ENCODE peak calls at places on chromosomes 13 and 19, in nine cellular contexts. One of them, this sample, is unnamed.

GRCh38 chr19:1237754-1238372 is at the start of gene CBARP:
- DNase-seq in pancreas: no peak
- DNase-seq in lung: no peak
- DNase-seq in AG10803: no peak
- DNase-seq in cardiac fibroblast: no peak
- DNase-seq in BJ: no peak
- DNase-seq in breast epithelium: no peak
- DNase-seq in fibroblast of lung: no peak
- DNase-seq in ovary: peak
- DNase-seq in this sample: no peak

GRCh38 chr19:5032101-5032967 is 63.4 kb downstream of the KDM4B start:
- DNase-seq in ovary: no peak
- DNase-seq in cardiac fibroblast: peak
- DNase-seq in lung: no peak
- DNase-seq in AG10803: no peak
- DNase-seq in fibroblast of lung: no peak
- DNase-seq in pancreas: no peak
- DNase-seq in breast epithelium: no peak
- DNase-seq in BJ: no peak
- DNase-seq in this sample: no peak

GRCh38 chr19:43798546-43799409 is 3.5 kb downstream of the LYPD5 start:
- DNase-seq in lung: peak
- DNase-seq in breast epithelium: peak
- DNase-seq in cardiac fibroblast: no peak
- DNase-seq in ovary: no peak
- DNase-seq in AG10803: no peak
- DNase-seq in fibroblast of lung: peak
- DNase-seq in pancreas: peak
- DNase-seq in BJ: no peak
- DNase-seq in this sample: no peak

GRCh38 chr19:53545271-53546065 is 7.5 kb downstream of the ZNF331 start:
- DNase-seq in breast epithelium: no peak
- DNase-seq in fibroblast of lung: peak
- DNase-seq in ovary: no peak
- DNase-seq in cardiac fibroblast: peak
- DNase-seq in AG10803: peak
- DNase-seq in BJ: peak
- DNase-seq in pancreas: no peak
- DNase-seq in lung: peak
- DNase-seq in this sample: peak

GRCh38 chr13:108220042-108220441 is 1.9 kb downstream of the ABHD13 start:
- DNase-seq in ovary: no peak
- DNase-seq in lung: peak
- DNase-seq in AG10803: no peak
- DNase-seq in pancreas: peak
- DNase-seq in cardiac fibroblast: no peak
- DNase-seq in breast epithelium: no peak
- DNase-seq in BJ: no peak
- DNase-seq in fibroblast of lung: no peak
- DNase-seq in this sample: no peak

GRCh38 chr19:50509366-50509765 is 1.6 kb downstream of the JOSD2 start:
- DNase-seq in fibroblast of lung: no peak
- DNase-seq in ovary: no peak
- DNase-seq in cardiac fibroblast: no peak
- DNase-seq in pancreas: no peak
- DNase-seq in lung: no peak
- DNase-seq in breast epithelium: no peak
- DNase-seq in AG10803: no peak
- DNase-seq in BJ: no peak
- DNase-seq in this sample: no peak

GRCh38 chr13:23292596-23292995 is 111.8 kb downstream of the SGCG start:
- DNase-seq in ovary: no peak
- DNase-seq in lung: no peak
- DNase-seq in BJ: no peak
- DNase-seq in pancreas: no peak
- DNase-seq in fibroblast of lung: peak
- DNase-seq in AG10803: no peak
- DNase-seq in cardiac fibroblast: peak
- DNase-seq in breast epithelium: no peak
- DNase-seq in this sample: no peak

GRCh38 chr13:35092751-35093150 is 150.7 kb downstream of the NBEA start:
- DNase-seq in fibroblast of lung: no peak
- DNase-seq in breast epithelium: no peak
- DNase-seq in lung: no peak
- DNase-seq in BJ: no peak
- DNase-seq in AG10803: no peak
- DNase-seq in cardiac fibroblast: no peak
- DNase-seq in pancreas: no peak
- DNase-seq in ovary: no peak
- DNase-seq in this sample: no peak

GRCh38 chr13:109274188-109274821 is 512.1 kb downstream of the IRS2 start:
- DNase-seq in breast epithelium: no peak
- DNase-seq in ovary: no peak
- DNase-seq in cardiac fibroblast: peak
- DNase-seq in AG10803: peak
- DNase-seq in lung: no peak
- DNase-seq in fibroblast of lung: peak
- DNase-seq in pancreas: no peak
- DNase-seq in BJ: no peak
- DNase-seq in this sample: peak

GRCh38 chr19:15595069-15595468 is 19.9 kb upstream of the CYP4F8 start:
- DNase-seq in breast epithelium: no peak
- DNase-seq in ovary: no peak
- DNase-seq in cardiac fibroblast: peak
- DNase-seq in BJ: no peak
- DNase-seq in fibroblast of lung: no peak
- DNase-seq in AG10803: no peak
- DNase-seq in pancreas: no peak
- DNase-seq in lung: no peak
- DNase-seq in this sample: no peak

GRCh38 chr13:94073006-94073744 is 406.3 kb downstream of the DCT start:
- DNase-seq in lung: no peak
- DNase-seq in AG10803: peak
- DNase-seq in ovary: no peak
- DNase-seq in fibroblast of lung: peak
- DNase-seq in pancreas: no peak
- DNase-seq in breast epithelium: no peak
- DNase-seq in BJ: peak
- DNase-seq in cardiac fibroblast: peak
- DNase-seq in this sample: peak
- TF ChIP-seq CTCF in lung: no peak
- TF ChIP-seq CTCF in AG10803: no peak
- TF ChIP-seq CTCF in ovary: no peak
- TF ChIP-seq CTCF in fibroblast of lung: no peak
- TF ChIP-seq CTCF in pancreas: no peak
- TF ChIP-seq CTCF in breast epithelium: no peak
- TF ChIP-seq CTCF in BJ: no peak
- TF ChIP-seq CTCF in cardiac fibroblast: no peak
- TF ChIP-seq CTCF in this sample: no peak

GRCh38 chr19:47362321-47362720 is 13.2 kb downstream of the DHX34 start:
- DNase-seq in BJ: no peak
- DNase-seq in AG10803: no peak
- DNase-seq in fibroblast of lung: no peak
- DNase-seq in lung: no peak
- DNase-seq in ovary: no peak
- DNase-seq in breast epithelium: no peak
- DNase-seq in pancreas: no peak
- DNase-seq in cardiac fibroblast: no peak
- DNase-seq in this sample: no peak

GRCh38 chr19:47356900-47357299 is 7.8 kb downstream of the DHX34 start:
- DNase-seq in pancreas: no peak
- DNase-seq in cardiac fibroblast: no peak
- DNase-seq in lung: no peak
- DNase-seq in AG10803: no peak
- DNase-seq in ovary: no peak
- DNase-seq in fibroblast of lung: no peak
- DNase-seq in BJ: no peak
- DNase-seq in breast epithelium: no peak
- DNase-seq in this sample: no peak

GRCh38 chr19:47353307-47353712 is 4.2 kb downstream of the DHX34 start:
- DNase-seq in ovary: no peak
- DNase-seq in fibroblast of lung: no peak
- DNase-seq in BJ: no peak
- DNase-seq in cardiac fibroblast: no peak
- DNase-seq in breast epithelium: no peak
- DNase-seq in lung: no peak
- DNase-seq in pancreas: peak
- DNase-seq in AG10803: no peak
- DNase-seq in this sample: no peak

GRCh38 chr19:47363758-47364529 is 14.8 kb downstream of the DHX34 start:
- DNase-seq in AG10803: peak
- DNase-seq in lung: no peak
- DNase-seq in breast epithelium: no peak
- DNase-seq in cardiac fibroblast: peak
- DNase-seq in BJ: no peak
- DNase-seq in ovary: no peak
- DNase-seq in pancreas: no peak
- DNase-seq in fibroblast of lung: peak
- DNase-seq in this sample: peak

GRCh38 chr19:47357788-47358680 is 8.9 kb downstream of the DHX34 start:
- DNase-seq in BJ: no peak
- DNase-seq in fibroblast of lung: no peak
- DNase-seq in cardiac fibroblast: no peak
- DNase-seq in AG10803: no peak
- DNase-seq in pancreas: no peak
- DNase-seq in breast epithelium: no peak
- DNase-seq in ovary: no peak
- DNase-seq in lung: no peak
- DNase-seq in this sample: no peak
- TF ChIP-seq CTCF in BJ: peak
- TF ChIP-seq CTCF in fibroblast of lung: no peak
- TF ChIP-seq CTCF in cardiac fibroblast: peak
- TF ChIP-seq CTCF in AG10803: peak
- TF ChIP-seq CTCF in pancreas: no peak
- TF ChIP-seq CTCF in breast epithelium: no peak
- TF ChIP-seq CTCF in ovary: no peak
- TF ChIP-seq CTCF in lung: no peak
- TF ChIP-seq CTCF in this sample: peak

DNA sequence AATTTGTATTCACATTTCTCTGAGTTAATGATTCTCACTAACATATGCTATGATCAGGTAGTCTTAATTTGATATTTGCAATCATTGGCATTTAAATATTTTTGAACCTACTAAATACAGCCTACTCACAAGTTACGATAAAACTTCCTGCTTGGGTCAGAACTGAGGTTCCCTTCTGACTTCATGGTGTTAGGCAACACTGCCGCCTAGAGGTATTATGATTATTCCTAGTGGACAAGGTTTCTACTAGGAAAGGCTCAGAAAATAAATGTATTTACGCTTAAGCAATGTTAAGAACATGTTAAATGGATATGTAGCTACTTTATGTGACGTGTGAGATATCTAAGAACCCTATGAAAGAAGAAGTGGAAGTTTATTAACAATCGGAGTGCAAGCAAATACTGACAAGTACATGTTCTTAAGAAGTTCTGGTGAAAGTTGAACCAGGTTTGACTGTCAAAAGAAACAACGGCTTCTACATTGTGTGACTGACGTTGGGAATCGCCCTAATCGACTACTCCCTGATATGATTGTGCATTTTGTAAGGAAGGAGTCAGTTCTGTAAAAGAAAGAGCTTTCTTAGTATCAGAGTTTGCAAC is 1395.8 kb downstream of the SLITRK5 start:
- DNase-seq in breast epithelium: no peak
- DNase-seq in pancreas: no peak
- DNase-seq in BJ: no peak
- DNase-seq in AG10803: peak
- DNase-seq in cardiac fibroblast: peak
- DNase-seq in lung: peak
- DNase-seq in ovary: no peak
- DNase-seq in fibroblast of lung: peak
- DNase-seq in this sample: peak
- TF ChIP-seq CTCF in breast epithelium: peak
- TF ChIP-seq CTCF in pancreas: peak
- TF ChIP-seq CTCF in BJ: no peak
- TF ChIP-seq CTCF in AG10803: peak
- TF ChIP-seq CTCF in cardiac fibroblast: peak
- TF ChIP-seq CTCF in lung: peak
- TF ChIP-seq CTCF in ovary: no peak
- TF ChIP-seq CTCF in fibroblast of lung: no peak
- TF ChIP-seq CTCF in this sample: peak

DNA sequence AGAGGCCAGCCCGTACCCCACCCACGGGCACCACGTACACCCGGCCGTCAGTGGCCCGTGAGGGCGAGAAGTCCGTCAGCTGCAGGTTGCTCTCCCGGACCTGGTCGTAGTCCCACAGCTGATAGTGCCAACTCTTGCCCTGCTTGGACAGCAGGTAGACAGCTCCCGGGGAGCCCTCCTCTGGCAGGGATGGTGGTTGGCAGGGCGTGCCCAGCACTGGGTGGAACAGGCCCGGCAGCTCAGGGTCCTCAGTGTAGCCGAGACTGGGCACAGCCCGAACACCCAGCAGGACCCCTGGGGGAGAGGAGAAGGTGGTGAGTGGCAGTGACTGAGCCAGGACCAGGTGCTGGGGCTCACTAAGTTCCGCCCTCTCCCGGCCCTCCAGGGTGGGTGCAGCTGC is 7.8 kb downstream of the ACTMAP start:
- DNase-seq in pancreas: peak
- DNase-seq in AG10803: no peak
- DNase-seq in breast epithelium: no peak
- DNase-seq in ovary: no peak
- DNase-seq in BJ: no peak
- DNase-seq in lung: no peak
- DNase-seq in fibroblast of lung: no peak
- DNase-seq in cardiac fibroblast: no peak
- DNase-seq in this sample: no peak
- TF ChIP-seq CTCF in pancreas: no peak
- TF ChIP-seq CTCF in AG10803: no peak
- TF ChIP-seq CTCF in breast epithelium: no peak
- TF ChIP-seq CTCF in ovary: no peak
- TF ChIP-seq CTCF in BJ: no peak
- TF ChIP-seq CTCF in lung: no peak
- TF ChIP-seq CTCF in fibroblast of lung: no peak
- TF ChIP-seq CTCF in cardiac fibroblast: no peak
- TF ChIP-seq CTCF in this sample: no peak

GRCh38 chr13:74036373-74036772 is 97.8 kb downstream of the KLF12 start:
- DNase-seq in pancreas: no peak
- DNase-seq in breast epithelium: peak
- DNase-seq in lung: no peak
- DNase-seq in fibroblast of lung: no peak
- DNase-seq in BJ: no peak
- DNase-seq in AG10803: no peak
- DNase-seq in ovary: no peak
- DNase-seq in cardiac fibroblast: no peak
- DNase-seq in this sample: no peak

GRCh38 chr13:74039154-74039553 is 95.0 kb downstream of the KLF12 start:
- DNase-seq in ovary: no peak
- DNase-seq in breast epithelium: no peak
- DNase-seq in pancreas: no peak
- DNase-seq in AG10803: no peak
- DNase-seq in lung: no peak
- DNase-seq in BJ: no peak
- DNase-seq in fibroblast of lung: no peak
- DNase-seq in cardiac fibroblast: no peak
- DNase-seq in this sample: no peak

GRCh38 chr13:74039667-74040066 is 94.5 kb downstream of the KLF12 start:
- DNase-seq in AG10803: no peak
- DNase-seq in lung: no peak
- DNase-seq in fibroblast of lung: no peak
- DNase-seq in ovary: no peak
- DNase-seq in BJ: no peak
- DNase-seq in breast epithelium: no peak
- DNase-seq in pancreas: no peak
- DNase-seq in cardiac fibroblast: no peak
- DNase-seq in this sample: no peak

GRCh38 chr13:74037762-74038161 is 96.4 kb downstream of the KLF12 start:
- DNase-seq in breast epithelium: no peak
- DNase-seq in cardiac fibroblast: no peak
- DNase-seq in pancreas: no peak
- DNase-seq in AG10803: no peak
- DNase-seq in fibroblast of lung: no peak
- DNase-seq in BJ: no peak
- DNase-seq in ovary: no peak
- DNase-seq in lung: no peak
- DNase-seq in this sample: no peak

GRCh38 chr13:74040200-74040599 is 94.0 kb downstream of the KLF12 start:
- DNase-seq in breast epithelium: no peak
- DNase-seq in AG10803: no peak
- DNase-seq in pancreas: peak
- DNase-seq in ovary: peak
- DNase-seq in cardiac fibroblast: peak
- DNase-seq in lung: no peak
- DNase-seq in fibroblast of lung: peak
- DNase-seq in BJ: no peak
- DNase-seq in this sample: peak
- TF ChIP-seq CTCF in breast epithelium: peak
- TF ChIP-seq CTCF in AG10803: peak
- TF ChIP-seq CTCF in pancreas: peak
- TF ChIP-seq CTCF in ovary: no peak
- TF ChIP-seq CTCF in cardiac fibroblast: peak
- TF ChIP-seq CTCF in lung: no peak
- TF ChIP-seq CTCF in fibroblast of lung: peak
- TF ChIP-seq CTCF in BJ: peak
- TF ChIP-seq CTCF in this sample: peak

This sample was measured in astrocyte of the spinal cord.